ENCODE peak calls at places on chromosomes 7 and 10, in four cellular contexts. Q, X, F and A are unnamed samples.

GRCh38 chr7:45709168-45710034 is 135.2 kb downstream of the ADCY1 start:
- DNase-seq in Q (no peak), X (peak), F (no peak), A (no peak)

GRCh38 chr10:44183667-44184632 is 200.9 kb downstream of the CXCL12 start:
- DNase-seq in Q (no peak), X (peak), F (no peak), A (no peak)

GRCh38 chr10:116756277-116756676 is 13.9 kb upstream of the HSPA12A start:
- DNase-seq in Q (no peak), X (peak), F (no peak), A (no peak)

GRCh38 chr10:124407451-124407850 is 11.3 kb downstream of the OAT start:
- DNase-seq in Q (no peak), X (no peak), F (no peak), A (no peak)

GRCh38 chr7:81111358-81111757 is 192.5 kb upstream of the SEMA3C start:
- DNase-seq in Q (no peak), X (peak), F (no peak), A (no peak)

GRCh38 chr10:104330168-104331117 is 7.8 kb downstream of the ITPRIP start:
- DNase-seq in Q (no peak), X (peak), F (no peak), A (peak)

GRCh38 chr10:9244880-9245279 is 1190.4 kb downstream of the GATA3 start:
- DNase-seq in Q (no peak), X (no peak), F (no peak), A (no peak)

GRCh38 chr7:96121752-96122151 is 200.1 kb downstream of the SLC25A13 start:
- DNase-seq in Q (no peak), X (no peak), F (no peak), A (no peak)

GRCh38 chr7:81447351-81447952 is 322.4 kb downstream of the HGF start:
- DNase-seq in Q (peak), X (peak), F (no peak), A (peak)

GRCh38 chr10:89644691-89644966 is 413 bp downstream of the PANK1 start:
- DNase-seq in Q (peak), X (no peak), F (no peak), A (no peak)

GRCh38 chr7:98802088-98802780 is 67.6 kb downstream of the TMEM130 start:
- DNase-seq in Q (peak), X (peak), F (peak), A (peak)

GRCh38 chr10:71338728-71339495 is 19.9 kb downstream of the SLC29A3 start:
- DNase-seq in Q (no peak), X (no peak), F (peak), A (no peak)

GRCh38 chr7:132295198-132295597 is 281.1 kb downstream of the PLXNA4 start:
- DNase-seq in Q (no peak), X (no peak), F (no peak), A (no peak)

GRCh38 chr10:79070091-79070610 is 1.4 kb downstream of the ZMIZ1 start:
- DNase-seq in Q (no peak), X (no peak), F (peak), A (no peak)

GRCh38 chr7:36473454-36474282 is 84.0 kb downstream of the ANLN start:
- DNase-seq in Q (peak), X (no peak), F (peak), A (peak)

GRCh38 chr10:90787906-90788491 is 69.8 kb downstream of the HTR7 start:
- DNase-seq in Q (peak), X (peak), F (peak), A (peak)

GRCh38 chr10:15461353-15462108 is 90.4 kb upstream of the FAM171A1 start:
- DNase-seq in Q (peak), X (peak), F (peak), A (no peak)

GRCh38 chr7:7895754-7896153 is 72.8 kb upstream of the GLCCI1 start:
- DNase-seq in Q (no peak), X (no peak), F (no peak), A (no peak)

GRCh38 chr7:102138676-102139075 is 148.0 kb upstream of the SH2B2 start:
- DNase-seq in Q (no peak), X (no peak), F (no peak), A (no peak)

GRCh38 chr7:87151701-87152111 is 547 bp upstream of the DMTF1 start:
- DNase-seq in Q (peak), X (no peak), F (no peak), A (no peak)

GRCh38 chr10:129694633-129695356 is 227.8 kb downstream of the MGMT start:
- DNase-seq in Q (no peak), X (no peak), F (no peak), A (no peak)

GRCh38 chr7:155644971-155645509 is 579 bp downstream of the RBM33 start:
- DNase-seq in Q (peak), X (no peak), F (peak), A (peak)

GRCh38 chr7:98674461-98674860 is 57.4 kb downstream of the NPTX2 start:
- DNase-seq in Q (no peak), X (no peak), F (no peak), A (no peak)

GRCh38 chr7:85287126-85287825 is 100.4 kb upstream of the SEMA3D start:
- DNase-seq in Q (no peak), X (peak), F (no peak), A (no peak)

GRCh38 chr7:156640949-156641485 is 443 bp downstream of the RNF32 start:
- DNase-seq in Q (peak), X (peak), F (peak), A (no peak)

GRCh38 chr10:36126076-36126475 is 484.0 kb upstream of the FZD8 start:
- DNase-seq in Q (no peak), X (no peak), F (no peak), A (no peak)

GRCh38 chr7:130998993-130999602 is 265.1 kb upstream of the KLF14 start:
- DNase-seq in Q (no peak), X (peak), F (no peak), A (peak)

GRCh38 chr7:133797818-133798485 is 329.2 kb upstream of the LRGUK start:
- DNase-seq in Q (no peak), X (peak), F (no peak), A (no peak)

GRCh38 chr7:67105382-67105781 is 108.7 kb downstream of the TYW1 start:
- DNase-seq in Q (no peak), X (peak), F (peak), A (no peak)

GRCh38 chr10:44853148-44853734 is 57.9 kb upstream of the TMEM72 start:
- DNase-seq in Q (no peak), X (peak), F (no peak), A (no peak)

GRCh38 chr10:76333331-76333730 is 901.9 kb downstream of the LRMDA start:
- DNase-seq in Q (no peak), X (no peak), F (no peak), A (no peak)

GRCh38 chr10:4670737-4671136 is 155.3 kb upstream of the AKR1E2 start:
- DNase-seq in Q (no peak), X (peak), F (no peak), A (no peak)

GRCh38 chr10:53479365-53479764 is 706.8 kb upstream of the MBL2 start:
- DNase-seq in Q (no peak), X (no peak), F (no peak), A (no peak)

GRCh38 chr10:110260746-110261477 is 43.8 kb downstream of the SMNDC1 start:
- DNase-seq in Q (no peak), X (peak), F (no peak), A (no peak)

GRCh38 chr10:132538031-132538789 is 623 bp downstream of the INPP5A start:
- DNase-seq in Q (no peak), X (no peak), F (no peak), A (no peak)

GRCh38 chr10:47060356-47060755 is 149.1 kb downstream of the PTPN20 start:
- DNase-seq in Q (no peak), X (no peak), F (no peak), A (no peak)

GRCh38 chr7:98357751-98358161 is 43.1 kb downstream of the BAIAP2L1 start:
- DNase-seq in Q (peak), X (peak), F (no peak), A (peak)

GRCh38 chr10:85319826-85320225 is 991.4 kb downstream of the CCSER2 start:
- DNase-seq in Q (no peak), X (no peak), F (no peak), A (no peak)

GRCh38 chr10:130894485-130894884 is 417.0 kb downstream of the TCERG1L start:
- DNase-seq in Q (no peak), X (no peak), F (no peak), A (no peak)

GRCh38 chr10:21144047-21144446 is 246.9 kb upstream of the NEBL start:
- DNase-seq in Q (no peak), X (no peak), F (no peak), A (no peak)

GRCh38 chr10:10605551-10606081 is 412.1 kb upstream of the CELF2 start:
- DNase-seq in Q (no peak), X (peak), F (no peak), A (no peak)

GRCh38 chr10:10596256-10596655 is 421.4 kb upstream of the CELF2 start:
- DNase-seq in Q (no peak), X (no peak), F (no peak), A (no peak)

GRCh38 chr10:10598297-10598696 is 419.4 kb upstream of the CELF2 start:
- DNase-seq in Q (no peak), X (no peak), F (no peak), A (no peak)

DNA sequence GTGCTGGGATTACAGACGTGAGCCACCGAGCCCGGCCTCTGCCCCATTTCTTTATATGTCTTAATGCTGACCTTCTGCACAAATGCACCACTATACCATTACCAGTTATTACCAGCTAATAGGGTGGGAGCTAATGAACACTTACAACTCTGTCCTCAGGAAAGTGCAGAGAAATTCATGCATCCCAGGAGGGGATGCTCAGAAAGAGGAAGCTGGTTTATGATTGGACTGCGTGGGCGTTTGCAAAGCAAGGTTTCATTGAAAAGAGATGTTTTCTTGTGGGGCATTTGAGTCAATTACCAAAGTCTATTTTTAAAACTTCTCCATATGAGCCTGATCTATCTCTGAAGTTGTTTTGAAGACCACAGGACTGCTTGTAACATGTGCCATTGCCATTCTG is 417.7 kb upstream of the CELF2 start:
- DNase-seq in Q (no peak), X (no peak), F (no peak), A (no peak)
- TF ChIP-seq MAZ in Q (no peak), X (no peak), F (no peak), A (no peak)

DNA sequence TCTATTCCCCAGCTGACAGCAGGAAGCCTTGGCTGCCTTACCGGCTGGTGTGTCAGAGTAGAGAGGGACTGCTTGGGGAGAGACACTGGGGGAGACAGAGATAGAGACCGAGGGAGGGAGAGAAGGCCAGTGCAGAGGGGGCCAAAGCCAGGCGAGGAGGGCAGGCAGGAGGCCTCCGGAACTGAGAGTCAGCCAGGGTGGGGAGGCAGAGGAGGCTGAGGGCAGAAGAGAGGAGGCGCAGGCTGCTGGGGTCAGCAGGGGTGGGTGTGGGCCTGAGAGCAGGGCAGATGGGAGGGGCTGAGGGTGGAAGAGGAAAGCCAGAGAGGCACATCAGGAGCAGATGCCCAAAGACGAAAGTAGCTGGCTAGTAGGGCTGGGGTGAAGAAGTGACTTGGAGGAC is 57.2 kb upstream of the PAX2 start:
- DNase-seq in Q (no peak), X (no peak), F (no peak), A (no peak)
- TF ChIP-seq MAZ in Q (no peak), X (no peak), F (no peak), A (no peak)

GRCh38 chr7:123645516-123645915 is 10.2 kb upstream of the LMOD2 start:
- DNase-seq in Q (no peak), X (no peak), F (no peak), A (no peak)

GRCh38 chr7:123647106-123647730 is 8.4 kb upstream of the LMOD2 start:
- DNase-seq in Q (no peak), X (no peak), F (no peak), A (no peak)

GRCh38 chr7:123641901-123642300 is 13.8 kb upstream of the LMOD2 start:
- DNase-seq in Q (no peak), X (no peak), F (no peak), A (no peak)

GRCh38 chr7:123640583-123640982 is 15.1 kb upstream of the LMOD2 start:
- DNase-seq in Q (no peak), X (no peak), F (no peak), A (no peak)

GRCh38 chr7:123643495-123644428 is 11.9 kb upstream of the LMOD2 start:
- DNase-seq in Q (no peak), X (peak), F (no peak), A (peak)
- TF ChIP-seq MAZ in Q (no peak), X (no peak), F (no peak), A (no peak)

DNA sequence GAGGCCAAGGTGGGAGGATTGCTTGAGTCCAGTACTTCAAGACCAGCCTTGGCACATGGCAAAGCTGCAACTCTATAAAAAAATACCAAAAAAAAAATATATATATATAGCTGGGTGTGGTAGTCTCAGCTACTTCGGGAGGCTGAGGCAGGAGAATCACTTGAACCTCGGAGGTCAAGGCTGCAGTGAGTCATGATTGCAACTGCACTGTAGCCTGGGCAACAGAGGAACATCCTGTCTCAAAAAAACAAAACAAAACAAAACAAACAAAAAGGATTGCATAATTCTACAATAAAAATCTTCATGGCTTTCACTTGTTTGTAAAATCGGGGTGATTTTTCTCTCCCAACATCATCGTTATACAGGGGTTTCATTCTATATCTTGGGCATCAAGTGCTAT is 35.1 kb downstream of the GUSB start:
- DNase-seq in Q (no peak), X (peak), F (no peak), A (peak)
- TF ChIP-seq MAZ in Q (no peak), X (no peak), F (no peak), A (no peak)

DNA sequence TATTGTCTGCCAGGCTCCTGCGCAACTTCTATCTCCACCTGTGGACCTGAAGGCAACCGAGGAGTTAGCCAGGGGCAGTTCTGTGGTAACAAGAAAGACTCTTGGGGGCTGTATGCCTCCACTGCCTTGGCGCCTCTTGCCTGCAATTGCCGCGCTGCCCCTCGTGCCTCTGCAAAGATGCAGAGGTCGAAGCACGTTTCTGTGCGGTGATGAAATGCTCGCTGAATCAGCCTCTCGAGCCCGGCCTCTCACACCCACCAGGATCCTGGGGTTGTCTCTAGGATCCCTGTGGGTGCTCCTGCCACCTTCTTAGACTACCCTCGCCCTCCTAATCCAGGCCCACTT is 468 bp upstream of the LHFPL3 start:
- DNase-seq in Q (no peak), X (no peak), F (no peak), A (no peak)
- TF ChIP-seq MAZ in Q (no peak), X (no peak), F (no peak), A (no peak)